ENCODE peak calls at places on chromosomes 5 and 9, in four cellular contexts. One of them, this sample, is unnamed.

GRCh38 chr9:104494808-104495207 is 9.3 kb upstream of the OR13F1 start:
- DNase-seq in WERI-Rb-1: no peak
- DNase-seq in left ventricle myocardium inferior: no peak
- DNase-seq in esophagus squamous epithelium: no peak
- DNase-seq in this sample: no peak

GRCh38 chr9:37082214-37082765 is 38.1 kb upstream of the ZCCHC7 start:
- DNase-seq in esophagus squamous epithelium: no peak
- DNase-seq in left ventricle myocardium inferior: no peak
- DNase-seq in WERI-Rb-1: no peak
- DNase-seq in this sample: no peak

GRCh38 chr9:132410642-132411041 is 631 bp downstream of the CFAP77 start:
- DNase-seq in esophagus squamous epithelium: no peak
- DNase-seq in WERI-Rb-1: no peak
- DNase-seq in left ventricle myocardium inferior: no peak
- DNase-seq in this sample: no peak

GRCh38 chr5:88792144-88792840 is 90.7 kb downstream of the MEF2C start:
- DNase-seq in esophagus squamous epithelium: no peak
- DNase-seq in WERI-Rb-1: no peak
- DNase-seq in left ventricle myocardium inferior: no peak
- DNase-seq in this sample: peak; percentile 10

GRCh38 chr5:75536694-75537360 is 25.1 kb downstream of the POLK start:
- DNase-seq in esophagus squamous epithelium: no peak
- DNase-seq in left ventricle myocardium inferior: no peak
- DNase-seq in WERI-Rb-1: no peak
- DNase-seq in this sample: no peak

GRCh38 chr9:26682796-26683496 is 209.7 kb downstream of the CAAP1 start:
- DNase-seq in esophagus squamous epithelium: no peak
- DNase-seq in WERI-Rb-1: no peak
- DNase-seq in left ventricle myocardium inferior: no peak
- DNase-seq in this sample: no peak

GRCh38 chr5:151675225-151675955 is 11.3 kb downstream of the SPARC start:
- DNase-seq in WERI-Rb-1: no peak
- DNase-seq in left ventricle myocardium inferior: no peak
- DNase-seq in esophagus squamous epithelium: no peak
- DNase-seq in this sample: peak; percentile 51

GRCh38 chr9:27519466-27520465 is 4.3 kb upstream of the IFNK start:
- DNase-seq in left ventricle myocardium inferior: no peak
- DNase-seq in WERI-Rb-1: no peak
- DNase-seq in esophagus squamous epithelium: no peak
- DNase-seq in this sample: peak; percentile 96

GRCh38 chr5:177434437-177434836 is 8.0 kb downstream of the GRK6 start:
- DNase-seq in left ventricle myocardium inferior: no peak
- DNase-seq in esophagus squamous epithelium: no peak
- DNase-seq in WERI-Rb-1: no peak
- DNase-seq in this sample: no peak

DNA sequence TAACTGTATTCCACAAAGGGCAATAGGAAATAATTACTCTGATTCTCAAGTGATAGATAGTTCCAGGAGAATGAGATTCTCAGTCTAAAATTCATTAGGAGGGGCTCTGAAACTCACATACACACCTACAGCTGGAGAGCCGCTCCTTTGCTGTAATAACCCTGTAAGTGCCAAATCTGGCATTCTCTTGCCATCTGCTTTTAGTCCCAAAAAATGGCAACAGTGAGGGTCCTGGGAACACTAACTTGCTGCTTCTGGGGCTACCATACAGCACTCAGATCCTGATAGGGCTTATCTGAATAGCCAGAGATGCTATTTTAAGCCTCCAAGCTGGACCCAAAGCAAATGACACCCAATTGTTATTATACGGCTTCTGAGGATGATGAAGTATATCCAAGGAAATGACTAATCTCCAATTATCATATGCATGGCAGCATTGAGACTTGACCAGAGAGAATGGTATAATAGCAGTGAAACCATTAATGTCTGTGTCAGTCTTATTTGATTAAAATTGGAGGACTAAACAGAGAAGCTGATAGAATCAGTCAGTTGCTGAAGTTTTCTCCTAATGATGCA is 200.6 kb downstream of the EFNA5 start:
- DNase-seq in WERI-Rb-1: no peak
- DNase-seq in left ventricle myocardium inferior: no peak
- DNase-seq in esophagus squamous epithelium: no peak
- DNase-seq in this sample: peak; percentile 78
- H3K4me3 ChIP-seq in WERI-Rb-1: no peak overlapping the region
- H3K4me3 ChIP-seq in left ventricle myocardium inferior: no peak overlapping the region
- H3K4me3 ChIP-seq in esophagus squamous epithelium: no peak overlapping the region
- H3K4me3 ChIP-seq in this sample: no peak overlapping the region

DNA sequence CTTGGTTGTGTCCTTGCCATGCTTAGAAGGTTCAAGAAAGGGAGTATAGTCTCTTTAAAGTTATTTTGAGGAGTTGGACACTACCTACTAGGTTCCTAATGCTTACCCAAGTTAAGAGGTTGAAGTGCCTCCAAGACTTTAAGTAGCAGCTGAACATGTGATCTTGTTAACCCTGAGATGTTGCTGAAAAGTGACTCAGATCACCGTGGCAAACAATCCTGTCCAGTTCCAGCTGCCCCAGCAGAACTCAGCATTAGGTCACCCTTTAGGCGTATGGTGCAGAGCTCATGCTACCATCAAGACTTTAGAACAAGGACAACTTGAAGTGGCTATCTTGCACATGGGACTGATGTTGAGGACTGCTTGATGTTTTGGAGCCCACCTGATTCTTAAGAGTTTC is 22.5 kb downstream of the ZNF462 start:
- DNase-seq in left ventricle myocardium inferior: no peak
- DNase-seq in WERI-Rb-1: no peak
- DNase-seq in esophagus squamous epithelium: no peak
- DNase-seq in this sample: peak; percentile 95
- H3K4me3 ChIP-seq in left ventricle myocardium inferior: no peak overlapping the region
- H3K4me3 ChIP-seq in WERI-Rb-1: no peak overlapping the region
- H3K4me3 ChIP-seq in esophagus squamous epithelium: no peak overlapping the region
- H3K4me3 ChIP-seq in this sample: no peak overlapping the region

DNA sequence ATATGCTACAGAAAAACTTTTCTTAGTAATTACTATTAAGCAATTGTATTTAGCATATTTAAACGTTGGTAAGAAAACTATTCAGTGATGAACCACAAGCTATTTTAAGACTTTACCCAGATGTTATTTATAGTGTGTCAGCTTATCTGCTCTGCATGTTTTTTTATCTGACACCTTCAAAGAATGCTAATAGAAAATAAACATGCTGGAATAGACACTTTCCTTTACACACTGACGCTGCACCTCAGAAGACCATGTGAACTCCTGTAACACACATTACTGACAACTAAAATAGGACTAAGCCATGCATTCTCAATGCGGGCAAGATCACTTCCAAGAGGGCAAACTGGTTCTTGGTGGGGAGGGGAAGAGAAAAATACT is 38.3 kb downstream of the FNIP1 start:
- DNase-seq in esophagus squamous epithelium: no peak
- DNase-seq in left ventricle myocardium inferior: no peak
- DNase-seq in WERI-Rb-1: no peak
- DNase-seq in this sample: no peak
- H3K4me3 ChIP-seq in esophagus squamous epithelium: no peak overlapping the region
- H3K4me3 ChIP-seq in left ventricle myocardium inferior: peak overlapping the region; percentile 38
- H3K4me3 ChIP-seq in WERI-Rb-1: no peak overlapping the region
- H3K4me3 ChIP-seq in this sample: no peak overlapping the region

DNA sequence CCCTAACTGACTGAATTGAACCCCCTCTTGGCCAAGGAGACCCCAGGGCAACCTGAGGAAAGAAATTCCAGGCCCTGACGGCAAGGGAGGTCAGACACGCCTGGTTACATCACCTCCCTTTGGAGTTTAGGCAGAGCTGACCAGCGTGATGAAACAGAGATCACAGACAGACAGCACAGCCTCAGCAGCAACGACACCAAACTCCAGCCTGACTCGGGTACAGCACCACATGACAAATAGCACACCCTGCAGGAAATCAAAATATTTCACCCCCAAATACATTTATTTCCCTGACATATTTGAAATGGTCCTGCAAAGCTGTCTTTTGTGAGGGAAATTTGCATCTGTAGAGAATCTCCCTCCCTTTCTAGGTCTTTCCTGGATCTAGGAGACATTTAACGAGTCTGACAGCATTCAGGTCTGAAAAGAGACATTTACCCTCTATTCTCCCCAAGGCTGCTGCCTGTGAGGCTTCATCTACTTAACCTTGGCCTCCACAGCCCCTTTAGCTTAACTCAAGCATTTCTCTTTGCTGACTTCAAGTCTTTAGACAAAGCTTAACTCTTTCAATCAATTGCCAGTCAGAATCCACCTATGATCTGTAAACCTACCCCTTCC is 2.6 kb downstream of the QSOX2 start:
- DNase-seq in esophagus squamous epithelium: no peak
- DNase-seq in WERI-Rb-1: no peak
- DNase-seq in left ventricle myocardium inferior: no peak
- DNase-seq in this sample: no peak
- H3K4me3 ChIP-seq in esophagus squamous epithelium: no peak overlapping the region
- H3K4me3 ChIP-seq in WERI-Rb-1: no peak overlapping the region
- H3K4me3 ChIP-seq in left ventricle myocardium inferior: no peak overlapping the region
- H3K4me3 ChIP-seq in this sample: no peak overlapping the region

GRCh38 chr5:43106290-43106638 is 14.4 kb upstream of the ZNF131 start:
- DNase-seq in left ventricle myocardium inferior: no peak
- DNase-seq in WERI-Rb-1: no peak
- DNase-seq in esophagus squamous epithelium: no peak
- DNase-seq in this sample: no peak

GRCh38 chr5:43101491-43101890 is 19.2 kb upstream of the ZNF131 start:
- DNase-seq in esophagus squamous epithelium: no peak
- DNase-seq in WERI-Rb-1: no peak
- DNase-seq in left ventricle myocardium inferior: no peak
- DNase-seq in this sample: peak; percentile 65

GRCh38 chr5:43099615-43100014 is 21.1 kb upstream of the ZNF131 start:
- DNase-seq in left ventricle myocardium inferior: no peak
- DNase-seq in WERI-Rb-1: no peak
- DNase-seq in esophagus squamous epithelium: no peak
- DNase-seq in this sample: peak; percentile 8

GRCh38 chr5:43105369-43106289 is 15.1 kb upstream of the ZNF131 start:
- DNase-seq in WERI-Rb-1: peak; percentile 93
- DNase-seq in esophagus squamous epithelium: peak; percentile 23
- DNase-seq in left ventricle myocardium inferior: peak; percentile 87
- DNase-seq in this sample: peak; percentile 87

DNA sequence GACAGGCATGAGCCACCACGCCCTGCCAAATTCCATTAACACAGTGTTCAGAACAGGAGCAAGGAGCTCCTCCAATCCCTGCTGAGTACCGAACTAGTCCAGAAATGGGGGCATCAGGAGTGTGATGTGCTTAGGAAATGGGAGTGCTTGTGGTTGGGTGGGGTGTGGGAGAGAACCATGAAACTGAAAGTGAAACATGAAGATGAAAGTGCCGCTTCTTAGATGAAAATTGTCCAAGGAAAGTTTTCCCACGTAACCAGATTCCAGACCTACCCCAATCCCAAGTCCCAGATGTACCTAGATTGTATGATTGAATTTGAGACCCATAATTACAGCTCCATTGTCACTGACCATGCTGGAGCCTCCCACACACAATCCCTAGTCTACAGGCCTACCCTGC is 16.6 kb upstream of the ZNF131 start:
- DNase-seq in esophagus squamous epithelium: no peak
- DNase-seq in WERI-Rb-1: no peak
- DNase-seq in left ventricle myocardium inferior: no peak
- DNase-seq in this sample: no peak
- H3K4me3 ChIP-seq in esophagus squamous epithelium: no peak overlapping the region
- H3K4me3 ChIP-seq in WERI-Rb-1: no peak overlapping the region
- H3K4me3 ChIP-seq in left ventricle myocardium inferior: no peak overlapping the region
- H3K4me3 ChIP-seq in this sample: no peak overlapping the region

GRCh38 chr9:23539311-23539710 is 286.7 kb downstream of the ELAVL2 start:
- DNase-seq in WERI-Rb-1: peak; percentile 22
- DNase-seq in left ventricle myocardium inferior: no peak
- DNase-seq in esophagus squamous epithelium: no peak
- DNase-seq in this sample: no peak

GRCh38 chr9:23538060-23538387 is 288.0 kb downstream of the ELAVL2 start:
- DNase-seq in left ventricle myocardium inferior: no peak
- DNase-seq in esophagus squamous epithelium: no peak
- DNase-seq in WERI-Rb-1: no peak
- DNase-seq in this sample: no peak

GRCh38 chr9:23541976-23542375 is 284.1 kb downstream of the ELAVL2 start:
- DNase-seq in left ventricle myocardium inferior: no peak
- DNase-seq in WERI-Rb-1: peak; percentile 52
- DNase-seq in esophagus squamous epithelium: no peak
- DNase-seq in this sample: peak; percentile 47

GRCh38 chr9:23538604-23539003 is 287.4 kb downstream of the ELAVL2 start:
- DNase-seq in esophagus squamous epithelium: no peak
- DNase-seq in left ventricle myocardium inferior: no peak
- DNase-seq in WERI-Rb-1: no peak
- DNase-seq in this sample: no peak

DNA sequence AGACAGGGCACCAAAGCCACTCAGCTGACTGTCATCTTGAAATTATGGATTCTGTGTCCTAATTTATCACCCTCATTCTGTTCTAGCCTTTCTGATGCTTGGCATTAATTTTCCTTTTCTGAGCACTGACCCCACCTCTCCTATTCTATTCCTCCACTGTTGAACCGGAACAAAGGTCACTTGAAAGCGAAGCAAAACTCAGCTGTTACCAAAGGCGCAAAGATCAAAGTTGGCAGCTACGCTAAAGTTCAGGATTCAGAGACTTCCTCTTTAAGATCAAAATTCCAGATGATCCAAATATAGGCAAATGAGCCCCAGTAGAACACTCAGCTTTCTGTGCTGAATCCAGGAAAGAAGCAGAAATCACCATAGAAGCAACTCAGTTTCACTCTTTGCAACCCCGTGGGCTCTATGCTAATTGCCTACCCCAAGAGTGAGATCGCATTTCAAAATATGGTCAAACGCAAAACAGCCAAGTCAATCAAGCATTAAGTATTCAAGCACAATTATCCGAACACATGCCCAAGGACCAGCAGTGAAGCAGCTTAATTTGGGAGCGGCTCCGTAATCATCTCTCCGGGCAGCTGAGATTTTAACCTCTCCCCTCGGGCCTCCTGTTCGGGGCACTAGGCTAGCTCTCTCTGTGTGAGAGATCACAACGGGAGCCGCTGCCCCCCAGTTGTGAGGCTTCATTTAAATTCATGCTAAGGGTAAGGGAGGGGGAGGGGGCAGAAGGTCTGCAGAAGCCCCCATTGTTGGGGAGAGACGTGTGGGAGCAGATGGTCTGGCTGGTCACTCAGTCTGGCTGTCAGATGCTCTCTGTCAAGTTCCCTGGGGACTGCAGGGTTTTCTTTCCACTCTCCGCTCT is 288.6 kb downstream of the ELAVL2 start:
- DNase-seq in left ventricle myocardium inferior: no peak
- DNase-seq in WERI-Rb-1: peak; percentile 30
- DNase-seq in esophagus squamous epithelium: no peak
- DNase-seq in this sample: no peak
- H3K4me3 ChIP-seq in left ventricle myocardium inferior: peak overlapping the region; percentile 55
- H3K4me3 ChIP-seq in WERI-Rb-1: peak overlapping the region; percentile 35
- H3K4me3 ChIP-seq in esophagus squamous epithelium: no peak overlapping the region
- H3K4me3 ChIP-seq in this sample: no peak overlapping the region

DNA sequence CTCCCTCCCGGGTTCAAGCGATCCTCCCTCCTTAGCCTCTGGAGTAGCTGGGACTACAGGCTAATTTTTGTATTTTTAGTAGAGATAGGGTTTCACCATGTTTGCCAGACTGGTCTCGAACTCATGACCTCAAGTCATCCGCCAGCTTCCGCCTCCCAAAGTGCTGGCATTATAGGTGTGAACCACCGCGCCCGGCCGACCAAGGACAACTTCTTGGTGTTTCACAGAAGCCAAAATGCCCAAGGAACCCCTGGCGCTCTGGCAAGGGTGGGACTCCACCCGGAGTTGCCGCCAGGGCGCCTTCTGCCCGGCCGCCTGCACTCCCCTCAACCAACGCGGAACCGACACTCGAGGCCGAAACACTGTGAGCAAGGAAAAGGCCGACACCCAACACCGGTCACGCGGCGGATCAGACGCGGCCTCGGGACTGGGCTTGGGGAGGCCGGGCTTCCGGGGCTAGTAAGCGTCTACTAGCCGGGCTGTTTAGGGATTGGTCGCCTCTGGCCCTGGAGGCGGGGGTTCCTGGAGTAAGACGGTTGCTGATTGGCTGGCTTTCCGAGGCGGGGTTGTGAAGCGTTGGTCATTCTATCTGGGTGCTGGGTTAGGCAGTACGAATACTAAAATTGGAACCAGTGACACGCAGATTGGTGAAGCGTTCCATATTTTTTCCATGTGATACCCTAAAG is 7.7 kb upstream of the CFAP157 start:
- DNase-seq in left ventricle myocardium inferior: peak; percentile 97
- DNase-seq in esophagus squamous epithelium: peak; percentile 84
- DNase-seq in WERI-Rb-1: no peak
- DNase-seq in this sample: peak; percentile 93
- H3K4me3 ChIP-seq in left ventricle myocardium inferior: peak overlapping the region; percentile 57
- H3K4me3 ChIP-seq in esophagus squamous epithelium: no peak overlapping the region
- H3K4me3 ChIP-seq in WERI-Rb-1: no peak overlapping the region
- H3K4me3 ChIP-seq in this sample: peak overlapping the region; percentile 35

This sample was measured in bronchial epithelial cell.